ENCODE peak calls at places on chromosomes 7 and 10, in eight cellular contexts. M, D, T, O, V, C, Q and Z are unnamed samples.

GRCh38 chr10:62095341-62096071 is 173.1 kb downstream of the RTKN2 start:
- DNase-seq in T (peak; percentile 87), D (no peak), C (peak; percentile 56), V (peak; percentile 75), O (peak; percentile 16), Q (no peak), M (no peak), Z (no peak)

GRCh38 chr10:47027108-47027811 is 116.0 kb downstream of the PTPN20 start:
- DNase-seq in O (peak; percentile 26), T (no peak), C (no peak), Q (no peak), V (no peak), D (no peak), M (no peak), Z (no peak)

GRCh38 chr10:130136214-130137076 is at the start of gene GLRX3:
- DNase-seq in M (peak; percentile 92), T (peak; percentile 64), V (peak; percentile 89), C (peak; percentile 83), Q (peak; percentile 93), O (peak; percentile 87), D (peak; percentile 80), Z (peak; percentile 93)

GRCh38 chr10:121324678-121325213 is 273.5 kb downstream of the FGFR2 start:
- DNase-seq in D (no peak), Q (peak; percentile 59), C (no peak), O (peak; percentile 34), M (no peak), T (no peak), V (no peak), Z (no peak)

GRCh38 chr7:130758429-130759056 is 24.5 kb upstream of the KLF14 start:
- DNase-seq in O (no peak), Q (peak; percentile 37), D (no peak), V (peak; percentile 8), C (peak; percentile 59), M (no peak), T (peak; percentile 72), Z (peak; percentile 34)

GRCh38 chr10:4820804-4821401 is 5.1 kb upstream of the AKR1E2 start:
- DNase-seq in O (peak; percentile 28), T (no peak), Q (no peak), C (no peak), D (no peak), M (no peak), V (peak; percentile 54), Z (no peak)

GRCh38 chr10:70558871-70559810 is 43.4 kb downstream of the PRF1 start:
- DNase-seq in V (peak; percentile 9), Q (peak; percentile 60), C (peak; percentile 57), D (peak; percentile 62), T (peak; percentile 63), M (peak; percentile 71), O (peak; percentile 71), Z (peak; percentile 86)

GRCh38 chr10:11587860-11588259 is 23.6 kb downstream of the USP6NL start:
- DNase-seq in C (no peak), M (no peak), Q (no peak), T (no peak), O (no peak), V (no peak), D (no peak), Z (no peak)

GRCh38 chr10:84540617-84541288 is 212.4 kb downstream of the CCSER2 start:
- DNase-seq in D (peak; percentile 4), V (peak; percentile 18), C (peak; percentile 68), O (peak; percentile 73), M (peak; percentile 53), T (peak; percentile 55), Q (peak; percentile 73), Z (peak; percentile 75)

GRCh38 chr7:130421685-130422084 is 19.1 kb downstream of the CEP41 start:
- DNase-seq in Q (no peak), D (no peak), O (no peak), V (peak; percentile 55), M (no peak), C (peak; percentile 4), T (peak; percentile 45), Z (no peak)

GRCh38 chr10:78950656-78951587 is 117.8 kb upstream of the ZMIZ1 start:
- DNase-seq in V (no peak), M (no peak), Q (peak; percentile 97), T (no peak), C (no peak), O (no peak), D (no peak), Z (no peak)